ENCODE peak calls at places on chromosome 19, in ten cellular contexts. One of them, this sample, is unnamed.

GRCh38 chr19:49309087-49309486 is 15.9 kb downstream of the SLC6A16 start:
- DNase-seq in NCI-H774: no peak
- DNase-seq in GM10248: no peak
- DNase-seq in left cardiac atrium: no peak
- DNase-seq in breast epithelium: no peak
- DNase-seq in effector CD4-positive, alpha-beta T cell: no peak
- DNase-seq in NCI-H69: no peak
- DNase-seq in astrocyte of the hippocampus: no peak
- DNase-seq in SHP77: no peak
- DNase-seq in HS-5: no peak
- DNase-seq in this sample: no peak

GRCh38 chr19:4007836-4008539 is 452 bp downstream of the PIAS4 start:
- DNase-seq in NCI-H774: no peak
- DNase-seq in GM10248: no peak
- DNase-seq in left cardiac atrium: no peak
- DNase-seq in breast epithelium: no peak
- DNase-seq in effector CD4-positive, alpha-beta T cell: no peak
- DNase-seq in NCI-H69: peak; percentile 36
- DNase-seq in astrocyte of the hippocampus: peak; percentile 52
- DNase-seq in SHP77: no peak
- DNase-seq in HS-5: no peak
- DNase-seq in this sample: no peak

GRCh38 chr19:49470615-49470978 is 3.4 kb upstream of the FLT3LG start:
- DNase-seq in NCI-H774: no peak
- DNase-seq in GM10248: no peak
- DNase-seq in left cardiac atrium: no peak
- DNase-seq in breast epithelium: no peak
- DNase-seq in effector CD4-positive, alpha-beta T cell: no peak
- DNase-seq in NCI-H69: no peak
- DNase-seq in astrocyte of the hippocampus: no peak
- DNase-seq in SHP77: no peak
- DNase-seq in HS-5: no peak
- DNase-seq in this sample: no peak

GRCh38 chr19:51259348-51260245 is 8.7 kb downstream of the SIGLECL1 start:
- DNase-seq in NCI-H774: no peak
- DNase-seq in GM10248: peak; percentile 57
- DNase-seq in left cardiac atrium: no peak
- DNase-seq in breast epithelium: no peak
- DNase-seq in effector CD4-positive, alpha-beta T cell: no peak
- DNase-seq in NCI-H69: peak; percentile 8
- DNase-seq in astrocyte of the hippocampus: peak; percentile 33
- DNase-seq in SHP77: peak; percentile 17
- DNase-seq in HS-5: no peak
- DNase-seq in this sample: no peak

GRCh38 chr19:19274716-19275115 is 1.6 kb upstream of the TM6SF2 start:
- DNase-seq in NCI-H774: no peak
- DNase-seq in GM10248: no peak
- DNase-seq in left cardiac atrium: no peak
- DNase-seq in breast epithelium: no peak
- DNase-seq in effector CD4-positive, alpha-beta T cell: no peak
- DNase-seq in NCI-H69: no peak
- DNase-seq in astrocyte of the hippocampus: no peak
- DNase-seq in SHP77: no peak
- DNase-seq in HS-5: no peak
- DNase-seq in this sample: no peak

GRCh38 chr19:18340990-18341868 is 831 bp downstream of the PGPEP1 start:
- DNase-seq in NCI-H774: peak; percentile 5
- DNase-seq in GM10248: peak; percentile 88
- DNase-seq in left cardiac atrium: peak; percentile 67
- DNase-seq in breast epithelium: peak; percentile 57
- DNase-seq in effector CD4-positive, alpha-beta T cell: peak; percentile 43
- DNase-seq in NCI-H69: peak; percentile 72
- DNase-seq in astrocyte of the hippocampus: peak; percentile 64
- DNase-seq in SHP77: no peak
- DNase-seq in HS-5: no peak
- DNase-seq in this sample: no peak

GRCh38 chr19:3176715-3177501 is 1.7 kb upstream of the S1PR4 start:
- DNase-seq in NCI-H774: no peak
- DNase-seq in GM10248: no peak
- DNase-seq in left cardiac atrium: no peak
- DNase-seq in breast epithelium: no peak
- DNase-seq in effector CD4-positive, alpha-beta T cell: peak; percentile 69
- DNase-seq in NCI-H69: peak; percentile 39
- DNase-seq in astrocyte of the hippocampus: peak; percentile 64
- DNase-seq in SHP77: no peak
- DNase-seq in HS-5: no peak
- DNase-seq in this sample: no peak

GRCh38 chr19:18895828-18896341 is at the start of gene CERS1:
- DNase-seq in NCI-H774: no peak
- DNase-seq in GM10248: no peak
- DNase-seq in left cardiac atrium: no peak
- DNase-seq in breast epithelium: no peak
- DNase-seq in effector CD4-positive, alpha-beta T cell: no peak
- DNase-seq in NCI-H69: peak; percentile 83
- DNase-seq in astrocyte of the hippocampus: peak; percentile 72
- DNase-seq in SHP77: no peak
- DNase-seq in HS-5: no peak
- DNase-seq in this sample: no peak

GRCh38 chr19:56839665-56840451 is 668 bp downstream of the PEG3 start:
- DNase-seq in NCI-H774: no peak
- DNase-seq in GM10248: no peak
- DNase-seq in left cardiac atrium: peak; percentile 97
- DNase-seq in breast epithelium: peak; percentile 94
- DNase-seq in effector CD4-positive, alpha-beta T cell: no peak
- DNase-seq in NCI-H69: peak; percentile 99
- DNase-seq in astrocyte of the hippocampus: peak; percentile 94
- DNase-seq in SHP77: no peak
- DNase-seq in HS-5: peak; percentile 62
- DNase-seq in this sample: no peak

GRCh38 chr19:9791552-9792181 is 23.1 kb upstream of the ZNF846 start:
- DNase-seq in NCI-H774: peak; percentile 98
- DNase-seq in GM10248: peak; percentile 90
- DNase-seq in left cardiac atrium: peak; percentile 97
- DNase-seq in breast epithelium: peak; percentile 97
- DNase-seq in effector CD4-positive, alpha-beta T cell: peak; percentile 91
- DNase-seq in NCI-H69: peak; percentile 88
- DNase-seq in astrocyte of the hippocampus: peak; percentile 98
- DNase-seq in SHP77: peak; percentile 88
- DNase-seq in HS-5: peak; percentile 75
- DNase-seq in this sample: peak; percentile 65

GRCh38 chr19:13844130-13844631 is 32.8 kb upstream of the NANOS3 start:
- DNase-seq in NCI-H774: no peak
- DNase-seq in GM10248: no peak
- DNase-seq in left cardiac atrium: no peak
- DNase-seq in breast epithelium: no peak
- DNase-seq in effector CD4-positive, alpha-beta T cell: no peak
- DNase-seq in NCI-H69: peak; percentile 43
- DNase-seq in astrocyte of the hippocampus: no peak
- DNase-seq in SHP77: no peak
- DNase-seq in HS-5: no peak
- DNase-seq in this sample: no peak

GRCh38 chr19:13058951-13059660 is 43.6 kb downstream of the LYL1 start:
- DNase-seq in NCI-H774: no peak
- DNase-seq in GM10248: no peak
- DNase-seq in left cardiac atrium: no peak
- DNase-seq in breast epithelium: no peak
- DNase-seq in effector CD4-positive, alpha-beta T cell: no peak
- DNase-seq in NCI-H69: peak; percentile 33
- DNase-seq in astrocyte of the hippocampus: no peak
- DNase-seq in SHP77: no peak
- DNase-seq in HS-5: no peak
- DNase-seq in this sample: no peak

GRCh38 chr19:2288010-2288742 is 6.2 kb upstream of the PEAK3 start:
- DNase-seq in NCI-H774: no peak
- DNase-seq in GM10248: no peak
- DNase-seq in left cardiac atrium: no peak
- DNase-seq in breast epithelium: no peak
- DNase-seq in effector CD4-positive, alpha-beta T cell: no peak
- DNase-seq in NCI-H69: no peak
- DNase-seq in astrocyte of the hippocampus: no peak
- DNase-seq in SHP77: no peak
- DNase-seq in HS-5: no peak
- DNase-seq in this sample: no peak